ENCODE peak calls at places on chromosome 10, in ten cellular contexts. F is RWPE1; U is stimulated activated naive CD4-positive, alpha-beta T cell; R is mesothelial cell of epicardium; O is T follicular helper cell; C is OCI-LY7; V is tibial nerve; J is HL-60; X is LoVo; G is foreskin melanocyte. T is an unnamed sample.

GRCh38 chr10:131708225-131708624 is 192.6 kb upstream of the PPP2R2D start:
- DNase-seq in F (no peak), U (no peak), R (peak; percentile 22), O (no peak), C (no peak), V (no peak), J (no peak), X (no peak), G (no peak), T (no peak)

GRCh38 chr10:130335336-130335735 is 199.1 kb downstream of the GLRX3 start:
- DNase-seq in F (no peak), U (no peak), R (no peak), O (no peak), C (no peak), V (no peak), J (no peak), X (no peak), G (no peak), T (no peak)

GRCh38 chr10:4883079-4883739 is 57.2 kb downstream of the AKR1E2 start:
- DNase-seq in F (peak; percentile 62), U (no peak), R (no peak), O (no peak), C (no peak), V (no peak), J (no peak), X (no peak), G (no peak), T (no peak)

GRCh38 chr10:48792687-48793096 is 108.0 kb downstream of the WDFY4 start:
- DNase-seq in F (peak; percentile 64), U (no peak), R (no peak), O (no peak), C (no peak), V (no peak), J (no peak), X (no peak), G (no peak), T (no peak)

GRCh38 chr10:64332551-64332950 is 811.4 kb downstream of the REEP3 start:
- DNase-seq in F (no peak), U (no peak), R (no peak), O (no peak), C (no peak), V (no peak), J (no peak), X (no peak), G (no peak), T (no peak)

GRCh38 chr10:123645615-123646014 is 20.5 kb upstream of the GPR26 start:
- DNase-seq in F (no peak), U (no peak), R (peak; percentile 19), O (no peak), C (no peak), V (no peak), J (no peak), X (no peak), G (no peak), T (no peak)

GRCh38 chr10:125123363-125124113 is 36.8 kb downstream of the CTBP2 start:
- DNase-seq in F (peak; percentile 99), U (no peak), R (no peak), O (no peak), C (no peak), V (peak; percentile 63), J (no peak), X (peak; percentile 90), G (no peak), T (no peak)

GRCh38 chr10:67976292-67977245 is 92.1 kb downstream of the SIRT1 start:
- DNase-seq in F (no peak), U (no peak), R (no peak), O (no peak), C (no peak), V (no peak), J (no peak), X (no peak), G (peak; percentile 3), T (peak; percentile 3)

GRCh38 chr10:61942997-61943457 is 41.5 kb downstream of the ARID5B start:
- DNase-seq in F (no peak), U (no peak), R (no peak), O (no peak), C (no peak), V (no peak), J (no peak), X (no peak), G (peak; percentile 31), T (no peak)

GRCh38 chr10:109898666-109899577 is 24.4 kb downstream of the XPNPEP1 start:
- DNase-seq in F (no peak), U (no peak), R (no peak), O (no peak), C (no peak), V (peak; percentile 38), J (no peak), X (no peak), G (peak; percentile 86), T (no peak)

GRCh38 chr10:105774351-105774750 is 1133.3 kb downstream of the SORCS3 start:
- DNase-seq in F (no peak), U (no peak), R (no peak), O (no peak), C (no peak), V (no peak), J (no peak), X (no peak), G (no peak), T (no peak)

GRCh38 chr10:29627201-29628105 is 7.3 kb downstream of the SVIL start:
- DNase-seq in F (peak; percentile 30), U (no peak), R (no peak), O (no peak), C (no peak), V (no peak), J (no peak), X (no peak), G (peak; percentile 17), T (no peak)

GRCh38 chr10:131759347-131759746 is 141.5 kb upstream of the PPP2R2D start:
- DNase-seq in F (no peak), U (no peak), R (no peak), O (no peak), C (no peak), V (no peak), J (no peak), X (no peak), G (no peak), T (no peak)

GRCh38 chr10:14617850-14618249 is 156.8 kb downstream of the FAM107B start:
- DNase-seq in F (peak; percentile 84), U (no peak), R (no peak), O (no peak), C (no peak), V (no peak), J (peak; percentile 73), X (no peak), G (no peak), T (no peak)

GRCh38 chr10:127089446-127089845 is 106.9 kb downstream of the INSYN2A start:
- DNase-seq in F (no peak), U (no peak), R (no peak), O (no peak), C (no peak), V (no peak), J (no peak), X (no peak), G (no peak), T (no peak)

GRCh38 chr10:101464518-101465085 is 110.6 kb downstream of the BTRC start:
- DNase-seq in F (no peak), U (no peak), R (no peak), O (no peak), C (no peak), V (no peak), J (no peak), X (no peak), G (no peak), T (no peak)

GRCh38 chr10:46518028-46518725 is 38.3 kb downstream of the GPRIN2 start:
- DNase-seq in F (no peak), U (no peak), R (peak; percentile 34), O (no peak), C (no peak), V (no peak), J (no peak), X (no peak), G (no peak), T (peak; percentile 43)

GRCh38 chr10:132397671-132398565 is 918 bp downstream of the PWWP2B start:
- DNase-seq in F (no peak), U (no peak), R (no peak), O (peak; percentile 25), C (peak; percentile 48), V (no peak), J (no peak), X (peak; percentile 39), G (peak; percentile 24), T (no peak)

GRCh38 chr10:74058658-74059057 is 60.7 kb downstream of the VCL start:
- DNase-seq in F (no peak), U (peak; percentile 8), R (no peak), O (no peak), C (peak; percentile 73), V (no peak), J (no peak), X (no peak), G (no peak), T (no peak)

GRCh38 chr10:642186-642890 is 47.1 kb downstream of the DIP2C start:
- DNase-seq in F (peak; percentile 48), U (no peak), R (no peak), O (no peak), C (no peak), V (no peak), J (no peak), X (peak; percentile 55), G (no peak), T (no peak)

T was measured in H1.